ENCODE peak calls at places on chromosomes 13 and 19, in eight cellular contexts. One of them, this sample, is unnamed.

GRCh38 chr19:29531458-29532025 is 5.7 kb downstream of the VSTM2B start:
- DNase-seq in cardiac fibroblast: no peak
- DNase-seq in heart left ventricle: peak
- DNase-seq in amygdala: no peak
- DNase-seq in activated CD8-positive, alpha-beta T cell treated with anti-CD3 and anti-CD28 coated beads for 36 hours: no peak
- DNase-seq in EL: no peak
- DNase-seq in dermis blood vessel endothelial cell: no peak
- DNase-seq in ELR: no peak
- DNase-seq in this sample: no peak

GRCh38 chr13:32208860-32209259 is 106.3 kb downstream of the ZAR1L start:
- DNase-seq in ELR: no peak
- DNase-seq in amygdala: no peak
- DNase-seq in EL: no peak
- DNase-seq in dermis blood vessel endothelial cell: no peak
- DNase-seq in cardiac fibroblast: no peak
- DNase-seq in activated CD8-positive, alpha-beta T cell treated with anti-CD3 and anti-CD28 coated beads for 36 hours: no peak
- DNase-seq in heart left ventricle: no peak
- DNase-seq in this sample: no peak

GRCh38 chr13:24212254-24212653 is 51.7 kb downstream of the SPATA13 start:
- DNase-seq in cardiac fibroblast: no peak
- DNase-seq in dermis blood vessel endothelial cell: no peak
- DNase-seq in amygdala: no peak
- DNase-seq in EL: no peak
- DNase-seq in ELR: no peak
- DNase-seq in activated CD8-positive, alpha-beta T cell treated with anti-CD3 and anti-CD28 coated beads for 36 hours: no peak
- DNase-seq in heart left ventricle: no peak
- DNase-seq in this sample: no peak

GRCh38 chr19:55262359-55262758 is 3.5 kb upstream of the PPP6R1 start:
- DNase-seq in heart left ventricle: no peak
- DNase-seq in cardiac fibroblast: no peak
- DNase-seq in ELR: no peak
- DNase-seq in dermis blood vessel endothelial cell: no peak
- DNase-seq in activated CD8-positive, alpha-beta T cell treated with anti-CD3 and anti-CD28 coated beads for 36 hours: no peak
- DNase-seq in amygdala: no peak
- DNase-seq in EL: no peak
- DNase-seq in this sample: no peak

GRCh38 chr19:4980838-4981680 is 12.1 kb downstream of the KDM4B start:
- DNase-seq in ELR: no peak
- DNase-seq in heart left ventricle: no peak
- DNase-seq in amygdala: no peak
- DNase-seq in cardiac fibroblast: no peak
- DNase-seq in dermis blood vessel endothelial cell: no peak
- DNase-seq in activated CD8-positive, alpha-beta T cell treated with anti-CD3 and anti-CD28 coated beads for 36 hours: no peak
- DNase-seq in EL: no peak
- DNase-seq in this sample: no peak

GRCh38 chr13:114100446-114101320 is 31.7 kb downstream of the RASA3 start:
- DNase-seq in ELR: no peak
- DNase-seq in EL: no peak
- DNase-seq in cardiac fibroblast: peak
- DNase-seq in activated CD8-positive, alpha-beta T cell treated with anti-CD3 and anti-CD28 coated beads for 36 hours: no peak
- DNase-seq in heart left ventricle: peak
- DNase-seq in amygdala: no peak
- DNase-seq in dermis blood vessel endothelial cell: no peak
- DNase-seq in this sample: peak

GRCh38 chr19:3682286-3682685 is 18.0 kb downstream of the PIP5K1C start:
- DNase-seq in dermis blood vessel endothelial cell: no peak
- DNase-seq in heart left ventricle: no peak
- DNase-seq in cardiac fibroblast: no peak
- DNase-seq in activated CD8-positive, alpha-beta T cell treated with anti-CD3 and anti-CD28 coated beads for 36 hours: no peak
- DNase-seq in EL: no peak
- DNase-seq in amygdala: no peak
- DNase-seq in ELR: no peak
- DNase-seq in this sample: no peak

GRCh38 chr19:21468791-21469190 is 36.6 kb upstream of the ZNF429 start:
- DNase-seq in dermis blood vessel endothelial cell: no peak
- DNase-seq in amygdala: no peak
- DNase-seq in EL: no peak
- DNase-seq in heart left ventricle: no peak
- DNase-seq in ELR: no peak
- DNase-seq in activated CD8-positive, alpha-beta T cell treated with anti-CD3 and anti-CD28 coated beads for 36 hours: peak
- DNase-seq in cardiac fibroblast: no peak
- DNase-seq in this sample: no peak

GRCh38 chr13:30191491-30192100 is 115.8 kb downstream of the KATNAL1 start:
- DNase-seq in amygdala: no peak
- DNase-seq in ELR: peak
- DNase-seq in EL: peak
- DNase-seq in heart left ventricle: no peak
- DNase-seq in cardiac fibroblast: no peak
- DNase-seq in dermis blood vessel endothelial cell: peak
- DNase-seq in activated CD8-positive, alpha-beta T cell treated with anti-CD3 and anti-CD28 coated beads for 36 hours: no peak
- DNase-seq in this sample: no peak

This sample was measured in fibroblast of the aortic adventitia.